ENCODE peak calls at places on chromosomes 1 and 21, in nine cellular contexts. Z is NB4, X is IMR-90, R is tibial nerve, Q is prostate gland, V is endothelial cell of umbilical vein, F is HCT116, B is transverse colon, K is A549. D is an unnamed sample.

GRCh38 chr1:210143465-210144062 is 89.0 kb upstream of the SERTAD4 start:
- DNase-seq in R (peak), B (peak), Q (peak), V (peak), X (peak), Z (peak), F (peak), K (peak), D (peak)

GRCh38 chr1:69410457-69410850 is 157.3 kb upstream of the LRRC7 start:
- DNase-seq in F (no peak), X (no peak), Q (no peak), V (no peak), B (no peak), R (no peak), K (no peak), Z (no peak), D (no peak)

GRCh38 chr1:210132582-210132981 is 100.0 kb upstream of the SERTAD4 start:
- DNase-seq in X (peak), R (no peak), K (no peak), Z (peak), B (no peak), Q (no peak), F (no peak), V (peak), D (no peak)

GRCh38 chr1:183911285-183911684 is 106.4 kb downstream of the RGL1 start:
- DNase-seq in K (no peak), V (no peak), Z (peak), R (no peak), Q (no peak), B (peak), X (no peak), F (no peak), D (no peak)

GRCh38 chr1:226985239-226985838 is 45.2 kb downstream of the COQ8A start:
- DNase-seq in V (no peak), Z (no peak), F (no peak), B (no peak), K (no peak), X (no peak), Q (no peak), R (no peak), D (no peak)

GRCh38 chr1:227958617-227959324 is 11.0 kb upstream of the WNT9A start:
- DNase-seq in K (no peak), F (no peak), B (no peak), Q (no peak), Z (no peak), R (no peak), V (no peak), X (no peak), D (no peak)

GRCh38 chr1:38102576-38102975 is 56.0 kb upstream of the POU3F1 start:
- DNase-seq in Q (no peak), Z (no peak), K (no peak), F (no peak), R (no peak), V (no peak), X (no peak), B (no peak), D (no peak)

GRCh38 chr21:45010860-45011259 is 63.5 kb upstream of the ADARB1 start:
- DNase-seq in R (no peak), B (no peak), Z (no peak), K (no peak), V (no peak), Q (no peak), F (no peak), X (no peak), D (no peak)

GRCh38 chr1:96329121-96329520 is 392.5 kb upstream of the PTBP2 start:
- DNase-seq in X (peak), V (peak), Q (no peak), Z (peak), R (no peak), F (no peak), B (no peak), K (no peak), D (no peak)

GRCh38 chr21:44703731-44704635 is 7.0 kb downstream of the KRTAP10-12 start:
- DNase-seq in K (no peak), X (no peak), R (no peak), B (no peak), Z (no peak), V (no peak), F (no peak), Q (no peak), D (no peak)

GRCh38 chr1:162009501-162010174 is 14.0 kb downstream of the OLFML2B start:
- DNase-seq in K (no peak), X (no peak), R (no peak), V (no peak), F (no peak), B (no peak), Z (no peak), Q (peak), D (no peak)

GRCh38 chr21:44700101-44701022 is 3.4 kb downstream of the KRTAP10-12 start:
- DNase-seq in X (no peak), B (no peak), V (no peak), F (no peak), Z (no peak), Q (no peak), K (no peak), R (no peak), D (no peak)

GRCh38 chr1:154626456-154627246 is 18.7 kb upstream of the ADAR start:
- DNase-seq in Z (no peak), R (no peak), Q (no peak), V (no peak), K (no peak), X (no peak), F (no peak), B (no peak), D (no peak)

GRCh38 chr1:223215026-223215425 is 72.0 kb upstream of the TLR5 start:
- DNase-seq in X (no peak), F (no peak), B (no peak), Z (no peak), V (no peak), Q (no peak), R (no peak), K (no peak), D (no peak)

GRCh38 chr1:208496467-208497371 is 252.5 kb upstream of the PLXNA2 start:
- DNase-seq in Q (no peak), V (no peak), X (no peak), Z (no peak), R (no peak), K (no peak), B (no peak), F (no peak), D (no peak)

GRCh38 chr1:228163004-228163753 is 2.4 kb upstream of the IBA57 start:
- DNase-seq in Q (no peak), V (peak), Z (no peak), X (no peak), R (no peak), K (no peak), B (peak), F (no peak), D (peak)

GRCh38 chr1:30830537-30830936 is 73.0 kb upstream of the LAPTM5 start:
- DNase-seq in V (no peak), K (no peak), X (no peak), Z (no peak), R (no peak), F (no peak), Q (no peak), B (no peak), D (no peak)

GRCh38 chr1:234919061-234919755 is 209.4 kb downstream of the TOMM20 start:
- DNase-seq in V (peak), X (no peak), R (no peak), B (peak), K (no peak), F (no peak), Q (no peak), Z (no peak), D (no peak)

GRCh38 chr1:223609961-223610360 is 55.5 kb downstream of the CAPN8 start:
- DNase-seq in V (no peak), X (no peak), F (no peak), R (no peak), Z (no peak), K (no peak), B (no peak), Q (no peak), D (no peak)

GRCh38 chr1:176932114-176933104 is 232.1 kb downstream of the ASTN1 start:
- DNase-seq in R (no peak), X (no peak), K (no peak), Z (no peak), V (no peak), Q (no peak), B (no peak), F (no peak), D (no peak)

GRCh38 chr1:234912541-234913312 is 215.9 kb downstream of the TOMM20 start:
- DNase-seq in Z (no peak), F (no peak), K (no peak), X (no peak), R (no peak), V (no peak), Q (no peak), B (no peak), D (no peak)

GRCh38 chr1:11428789-11429188 is 50.2 kb upstream of the DISP3 start:
- DNase-seq in F (no peak), B (no peak), Z (no peak), Q (no peak), K (no peak), R (no peak), V (no peak), X (no peak), D (no peak)

GRCh38 chr1:173477286-173478098 is at the start of gene PRDX6:
- DNase-seq in Q (peak), R (peak), V (peak), K (peak), Z (peak), B (peak), F (peak), X (peak), D (peak)

GRCh38 chr1:30912203-30912602 is 3.6 kb upstream of the SDC3 start:
- DNase-seq in F (no peak), Z (no peak), K (no peak), Q (no peak), R (no peak), V (no peak), X (no peak), B (no peak), D (no peak)

GRCh38 chr1:107254306-107254705 is 113.5 kb downstream of the NTNG1 start:
- DNase-seq in Q (no peak), K (no peak), Z (no peak), B (no peak), V (no peak), X (no peak), F (no peak), R (no peak), D (no peak)

GRCh38 chr21:29436143-29436542 is 137.4 kb downstream of the BACH1 start:
- DNase-seq in X (no peak), F (no peak), K (no peak), V (no peak), Q (peak), R (no peak), Z (no peak), B (no peak), D (no peak)

GRCh38 chr21:34360488-34361241 is 3.1 kb upstream of the KCNE2 start:
- DNase-seq in Q (no peak), V (no peak), F (no peak), X (no peak), R (no peak), Z (no peak), K (no peak), B (no peak), D (no peak)

GRCh38 chr1:59693431-59693830 is 121.3 kb upstream of the HOOK1 start:
- DNase-seq in X (no peak), R (no peak), B (no peak), K (no peak), V (no peak), F (no peak), Z (peak), Q (no peak), D (no peak)

GRCh38 chr1:59690531-59690930 is 124.2 kb upstream of the HOOK1 start:
- DNase-seq in B (no peak), R (no peak), Z (no peak), V (no peak), F (no peak), X (no peak), Q (no peak), K (no peak), D (no peak)

GRCh38 chr1:59689741-59690140 is 125.0 kb upstream of the HOOK1 start:
- DNase-seq in Z (no peak), Q (no peak), V (no peak), F (no peak), X (no peak), R (no peak), B (no peak), K (no peak), D (no peak)

GRCh38 chr1:59692591-59692990 is 122.2 kb upstream of the HOOK1 start:
- DNase-seq in F (no peak), B (no peak), Q (no peak), K (no peak), Z (peak), V (no peak), R (no peak), X (peak), D (no peak)

GRCh38 chr1:59691261-59691660 is 123.5 kb upstream of the HOOK1 start:
- DNase-seq in B (peak), V (no peak), K (no peak), R (peak), Q (no peak), X (no peak), F (no peak), Z (no peak), D (peak)
- TF ChIP-seq POLR2A in B (no peak), V (no peak), K (no peak), R (no peak), Q (no peak), X (no peak), F (no peak), Z (no peak), D (no peak)

GRCh38 chr1:7579016-7579415 is 192.1 kb upstream of the VAMP3 start:
- DNase-seq in R (peak), Q (no peak), V (no peak), F (no peak), K (no peak), B (no peak), X (no peak), Z (no peak), D (no peak)

GRCh38 chr1:7575041-7575400 is 196.1 kb upstream of the VAMP3 start:
- DNase-seq in F (no peak), Q (no peak), B (no peak), X (no peak), K (no peak), V (no peak), Z (no peak), R (no peak), D (no peak)

GRCh38 chr1:7574121-7575040 is 196.7 kb upstream of the VAMP3 start:
- DNase-seq in B (no peak), Q (peak), R (no peak), F (no peak), K (no peak), Z (no peak), V (peak), X (peak), D (peak)

GRCh38 chr1:7578206-7578605 is 192.9 kb upstream of the VAMP3 start:
- DNase-seq in Z (no peak), X (no peak), Q (no peak), R (no peak), F (no peak), B (no peak), V (no peak), K (no peak), D (no peak)

DNA sequence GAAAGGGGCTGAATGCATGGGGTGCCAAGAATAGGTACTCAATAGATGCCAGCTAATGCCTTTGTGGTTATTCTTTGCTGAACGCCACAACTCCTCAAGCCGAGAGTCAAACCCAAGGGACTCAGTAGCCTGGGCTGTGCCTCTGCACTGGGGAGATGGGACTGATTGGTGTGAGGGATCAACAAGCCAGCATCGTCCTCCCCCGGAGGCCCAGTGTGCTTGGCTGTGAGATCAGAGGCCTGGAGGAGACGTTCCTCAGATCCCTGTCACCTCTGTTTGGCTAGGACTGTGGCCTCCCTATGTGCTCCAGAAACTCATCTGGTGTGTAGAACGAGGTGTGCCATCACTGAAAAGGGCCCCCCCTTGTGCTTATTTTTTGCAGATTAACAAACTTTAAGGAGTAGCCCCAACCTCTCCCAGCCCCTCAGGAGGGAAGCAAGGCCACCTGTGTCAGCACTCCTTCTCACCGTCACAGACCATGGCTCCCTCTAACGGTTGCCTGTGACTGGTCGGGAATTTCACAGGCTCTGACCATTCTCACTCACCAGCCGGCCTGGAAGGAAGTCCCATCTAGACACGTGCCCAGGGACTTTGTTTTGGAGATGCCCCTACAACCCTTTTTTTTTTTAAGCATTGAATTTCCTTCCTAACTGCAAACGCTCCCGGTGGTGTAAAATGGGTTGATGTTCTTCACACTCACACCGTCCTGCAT is 194.0 kb upstream of the VAMP3 start:
- DNase-seq in X (peak), Z (no peak), K (peak), F (peak), V (peak), Q (no peak), R (no peak), B (no peak), D (no peak)
- TF ChIP-seq CTCF in X (peak), Z (no peak), K (no peak), F (peak), V (peak), Q (no peak), R (no peak), B (no peak), D (peak)

DNA sequence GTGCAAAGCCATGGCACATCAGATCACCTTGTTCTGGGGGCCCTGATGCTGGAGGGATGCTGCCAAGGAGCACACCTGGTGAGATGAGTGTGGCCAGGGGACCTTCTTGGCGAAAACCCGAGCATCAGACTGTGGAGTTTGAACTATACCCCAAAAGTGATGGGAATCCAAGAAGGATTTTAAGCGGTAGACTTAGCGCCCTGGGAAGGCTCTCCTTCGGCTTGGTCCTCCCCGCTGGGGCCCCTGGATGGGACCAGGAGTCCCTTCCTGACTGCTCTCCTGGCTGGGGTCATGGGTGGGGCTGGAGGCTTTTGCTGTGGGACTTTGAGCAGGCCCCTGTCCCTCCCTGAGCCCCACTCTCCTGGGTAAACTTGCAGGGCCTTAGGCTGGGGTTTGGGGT is 10.5 kb downstream of the ZNF362 start:
- DNase-seq in V (no peak), X (no peak), Q (no peak), Z (no peak), K (no peak), R (no peak), F (no peak), B (no peak), D (no peak)
- TF ChIP-seq POLR2A in V (no peak), X (no peak), Q (no peak), Z (no peak), K (no peak), R (no peak), F (no peak), B (no peak), D (no peak)

GRCh38 chr1:152397474-152397873 is 16.6 kb downstream of the CRNN start:
- DNase-seq in F (peak), X (no peak), V (no peak), R (no peak), B (no peak), Z (no peak), K (no peak), Q (no peak), D (no peak)
- TF ChIP-seq CTCF in F (peak), X (no peak), V (no peak), R (no peak), B (no peak), Z (no peak), K (no peak), Q (no peak), D (no peak)

GRCh38 chr1:206931709-206932108 is 10.0 kb upstream of the FCMR start:
- DNase-seq in B (no peak), X (no peak), R (no peak), Z (no peak), K (no peak), Q (no peak), V (no peak), F (no peak), D (no peak)
- TF ChIP-seq POLR2A in B (no peak), X (no peak), R (no peak), Z (no peak), K (no peak), Q (no peak), V (no peak), F (no peak), D (no peak)

GRCh38 chr21:36429672-36430546 is 44.7 kb downstream of the CHAF1B start:
- DNase-seq in R (peak), Q (peak), X (peak), V (peak), F (peak), Z (peak), K (peak), B (peak), D (peak)
- TF ChIP-seq CTCF in R (peak), Q (no peak), X (no peak), V (peak), F (no peak), Z (no peak), K (no peak), B (no peak), D (no peak)

D was measured in adrenal gland.